ENCODE peak calls at places on chromosomes 4 and X, in five cellular contexts. T is colonic mucosa, I is cardiac muscle cell, B is mammary epithelial cell, N is Peyer's patch. G is an unnamed sample.

GRCh38 chr4:73275318-73275654 is 16.7 kb upstream of the ANKRD17 start:
- DNase-seq in T (no peak), I (no peak), B (no peak), N (no peak), G (no peak)

GRCh38 chrX:24259544-24260240 is 54.2 kb downstream of the SUPT20HL2 start:
- DNase-seq in T (peak), I (peak), B (peak), N (no peak), G (peak)

GRCh38 chr4:169823685-169824084 is 65.9 kb upstream of the HPF1 start:
- DNase-seq in T (no peak), I (peak), B (peak), N (no peak), G (peak)

GRCh38 chr4:52932586-52933482 is 70.7 kb downstream of the RASL11B start:
- DNase-seq in T (no peak), I (no peak), B (no peak), N (no peak), G (no peak)

GRCh38 chr4:128876194-128876593 is 66.7 kb downstream of the JADE1 start:
- DNase-seq in T (no peak), I (no peak), B (no peak), N (no peak), G (no peak)

GRCh38 chrX:17022205-17022604 is 75.7 kb downstream of the REPS2 start:
- DNase-seq in T (no peak), I (peak), B (peak), N (no peak), G (no peak)

GRCh38 chr4:37977471-37978452 is 17.6 kb downstream of the PTTG2 start:
- DNase-seq in T (peak), I (peak), B (peak), N (peak), G (peak)

GRCh38 chrX:39693298-39693697 is 404.5 kb downstream of the BCOR start:
- DNase-seq in T (no peak), I (peak), B (no peak), N (no peak), G (no peak)

GRCh38 chr4:98577956-98578355 is 80.5 kb downstream of the TSPAN5 start:
- DNase-seq in T (no peak), I (no peak), B (no peak), N (no peak), G (no peak)

GRCh38 chrX:13694359-13694758 is 5.4 kb downstream of the RAB9A start:
- DNase-seq in T (no peak), I (no peak), B (no peak), N (no peak), G (no peak)

GRCh38 chr4:115365185-115365584 is 251.8 kb upstream of the NDST4 start:
- DNase-seq in T (no peak), I (no peak), B (no peak), N (no peak), G (no peak)

GRCh38 chrX:82813671-82814078 is 694.4 kb upstream of the POU3F4 start:
- DNase-seq in T (no peak), I (no peak), B (peak), N (no peak), G (no peak)

GRCh38 chr4:145043306-145043705 is 54.7 kb downstream of the ANAPC10 start:
- DNase-seq in T (no peak), I (no peak), B (no peak), N (no peak), G (no peak)

GRCh38 chr4:168440442-168441264 is 39.6 kb downstream of the DDX60L start:
- DNase-seq in T (no peak), I (no peak), B (peak), N (no peak), G (no peak)

GRCh38 chr4:146495277-146495676 is 26.5 kb downstream of the SLC10A7 start:
- DNase-seq in T (no peak), I (no peak), B (peak), N (no peak), G (no peak)

GRCh38 chr4:3346146-3346545 is 53.3 kb downstream of the RGS12 start:
- DNase-seq in T (peak), I (peak), B (peak), N (peak), G (peak)

GRCh38 chr4:168674869-168675268 is 178.0 kb downstream of the PALLD start:
- DNase-seq in T (no peak), I (no peak), B (no peak), N (no peak), G (no peak)

GRCh38 chrX:151745651-151746050 is 11.1 kb downstream of the CNGA2 start:
- DNase-seq in T (no peak), I (no peak), B (no peak), N (no peak), G (no peak)

GRCh38 chr4:3572363-3572762 is 40.1 kb upstream of the LRPAP1 start:
- DNase-seq in T (no peak), I (peak), B (no peak), N (no peak), G (no peak)

GRCh38 chrX:124086411-124086810 is 124.9 kb downstream of the STAG2 start:
- DNase-seq in T (no peak), I (no peak), B (no peak), N (no peak), G (peak)

GRCh38 chr4:22712105-22712504 is 19.4 kb downstream of the GBA3 start:
- DNase-seq in T (no peak), I (no peak), B (no peak), N (no peak), G (no peak)

GRCh38 chr4:99734583-99735322 is 77.1 kb upstream of the C4orf54 start:
- DNase-seq in T (no peak), I (no peak), B (no peak), N (no peak), G (no peak)

GRCh38 chr4:139175647-139176298 is 1.2 kb downstream of the ELF2 start:
- DNase-seq in T (no peak), I (no peak), B (no peak), N (no peak), G (no peak)

GRCh38 chrX:48046846-48047245 is 24.6 kb downstream of the ZNF630 start:
- DNase-seq in T (no peak), I (no peak), B (no peak), N (no peak), G (no peak)

GRCh38 chrX:55008571-55009358 is 8.6 kb downstream of the APEX2 start:
- DNase-seq in T (no peak), I (peak), B (peak), N (no peak), G (no peak)

GRCh38 chr4:153083447-153083921 is 120.8 kb upstream of the TRIM2 start:
- DNase-seq in T (peak), I (peak), B (peak), N (peak), G (peak)

GRCh38 chrX:56281789-56282188 is 49.6 kb downstream of the KLF8 start:
- DNase-seq in T (no peak), I (peak), B (peak), N (no peak), G (peak)

GRCh38 chrX:112844250-112844649 is 3.6 kb upstream of the AMOT start:
- DNase-seq in T (no peak), I (no peak), B (no peak), N (no peak), G (no peak)

GRCh38 chrX:39507617-39508299 is 590.0 kb downstream of the BCOR start:
- DNase-seq in T (no peak), I (no peak), B (no peak), N (no peak), G (no peak)

GRCh38 chrX:30906726-30907125 is 17.7 kb upstream of the TAB3 start:
- DNase-seq in T (no peak), I (no peak), B (peak), N (no peak), G (no peak)

GRCh38 chr4:137000432-137000831 is 531.9 kb downstream of the PCDH18 start:
- DNase-seq in T (no peak), I (no peak), B (no peak), N (no peak), G (no peak)

GRCh38 chr4:115110191-115111166 is 2.9 kb downstream of the NDST4 start:
- DNase-seq in T (no peak), I (peak), B (no peak), N (no peak), G (no peak)

GRCh38 chr4:27096142-27096824 is 235.6 kb downstream of the STIM2 start:
- DNase-seq in T (no peak), I (no peak), B (no peak), N (no peak), G (no peak)

GRCh38 chrX:149275836-149276235 is 229.3 kb downstream of the IDS start:
- DNase-seq in T (no peak), I (no peak), B (no peak), N (no peak), G (no peak)
- H3K4me3 ChIP-seq in T (no peak), I (no peak), B (no peak), N (no peak), G (no peak)

GRCh38 chrX:319579-320125 is 1.1 kb upstream of the GTPBP6 start:
- DNase-seq in T (no peak), I (no peak), B (no peak), N (no peak), G (no peak)

GRCh38 chrX:318739-319578 is at the start of gene GTPBP6:
- DNase-seq in T (peak), I (peak), B (peak), N (peak), G (peak)

GRCh38 chrX:317424-318067 is 1.1 kb downstream of the GTPBP6 start:
- DNase-seq in T (no peak), I (no peak), B (no peak), N (no peak), G (no peak)

GRCh38 chrX:316351-317325 is 2.0 kb downstream of the GTPBP6 start:
- DNase-seq in T (no peak), I (no peak), B (no peak), N (no peak), G (no peak)

DNA sequence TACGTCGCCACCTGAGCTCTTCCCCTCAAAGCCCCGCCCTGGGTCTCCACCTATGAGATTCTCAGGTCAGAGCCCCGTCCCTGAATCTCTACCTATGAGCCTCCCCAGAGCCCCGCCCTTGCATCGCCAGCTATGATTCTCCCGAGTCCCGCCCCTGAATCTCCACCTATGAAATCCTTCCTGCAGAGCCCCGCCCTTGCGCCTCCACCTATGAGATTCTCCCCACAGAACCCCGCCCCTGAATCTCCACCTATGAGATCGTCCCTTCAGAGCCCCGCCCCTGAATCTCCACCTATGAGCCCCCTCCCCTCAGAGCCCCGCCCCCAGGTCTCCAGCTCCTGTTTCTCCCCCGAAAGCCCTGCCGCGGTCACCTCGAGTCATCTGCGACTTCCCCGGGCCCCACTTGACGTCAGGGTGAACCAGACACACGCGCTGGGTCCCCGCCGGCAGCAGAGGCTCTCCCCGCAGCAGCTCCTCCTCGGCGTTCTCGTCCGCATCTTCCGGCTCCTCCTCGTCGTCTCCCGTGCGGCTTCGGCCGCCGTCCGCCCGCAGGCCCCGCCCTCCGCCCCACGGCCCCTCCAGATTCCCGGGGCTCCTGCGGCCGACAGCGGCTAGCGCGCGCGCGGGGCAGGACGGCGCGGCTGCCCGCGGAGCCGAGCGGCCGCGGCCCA is 393 bp downstream of the GTPBP6 start:
- DNase-seq in T (peak), I (peak), B (peak), N (peak), G (peak)
- H3K4me3 ChIP-seq in T (peak), I (peak), B (peak), N (peak), G (no peak)

DNA sequence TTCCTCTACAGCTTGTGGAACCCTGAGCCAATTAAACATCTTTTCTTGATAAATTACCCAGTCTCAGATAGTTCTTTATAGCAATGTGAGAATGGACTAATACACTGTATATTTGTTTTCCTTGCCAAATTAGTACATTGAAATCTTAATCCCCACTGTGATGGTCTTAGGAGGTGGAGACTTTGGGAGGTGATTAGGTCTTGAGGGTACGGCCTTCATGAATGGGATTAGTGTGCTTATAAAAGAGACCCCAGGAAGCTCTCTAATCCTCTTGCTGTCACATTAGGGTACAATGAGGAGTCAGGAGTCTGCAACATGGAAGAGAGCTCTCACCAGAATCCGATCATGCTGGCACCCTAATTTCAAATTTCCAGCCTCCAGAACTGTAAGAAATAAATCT is 86.6 kb downstream of the TIGD2 start:
- DNase-seq in T (no peak), I (no peak), B (no peak), N (no peak), G (no peak)
- H3K4me3 ChIP-seq in T (no peak), I (no peak), B (no peak), N (no peak), G (no peak)

GRCh38 chr4:81137446-81137845 is 77.6 kb downstream of the PRKG2 start:
- DNase-seq in T (no peak), I (no peak), B (no peak), N (no peak), G (no peak)
- H3K4me3 ChIP-seq in T (no peak), I (no peak), B (no peak), N (no peak), G (no peak)

DNA sequence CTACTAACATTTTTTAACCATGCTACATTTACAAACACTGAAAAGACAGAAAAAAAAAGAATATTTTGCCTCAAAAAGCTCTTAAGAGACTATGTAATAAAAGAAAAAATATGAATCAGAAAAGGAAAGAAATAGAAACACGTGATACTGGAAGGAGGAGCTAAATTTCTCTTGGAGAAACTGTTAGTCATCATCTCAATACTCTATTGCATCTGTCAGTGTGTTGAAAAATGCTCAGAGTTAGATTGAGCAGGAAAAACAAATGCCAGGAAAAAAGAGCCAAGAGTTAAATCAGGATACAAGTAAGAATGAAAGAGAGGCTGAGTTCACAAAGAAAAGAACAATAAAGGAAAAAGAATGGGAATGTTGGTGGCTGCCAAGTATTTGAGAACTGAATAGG is 2.6 kb downstream of the RAB28 start:
- DNase-seq in T (no peak), I (no peak), B (peak), N (no peak), G (no peak)
- H3K4me3 ChIP-seq in T (no peak), I (no peak), B (no peak), N (no peak), G (no peak)

GRCh38 chrX:119482041-119482440 is 13.8 kb downstream of the SLC25A5 start:
- DNase-seq in T (no peak), I (no peak), B (no peak), N (no peak), G (no peak)
- H3K4me3 ChIP-seq in T (peak), I (peak), B (peak), N (no peak), G (peak)

GRCh38 chrX:73561791-73562190 is 1.2 kb upstream of the CHIC1 start:
- DNase-seq in T (no peak), I (no peak), B (no peak), N (no peak), G (no peak)

GRCh38 chrX:73562458-73562857 is 539 bp upstream of the CHIC1 start:
- DNase-seq in T (no peak), I (no peak), B (no peak), N (no peak), G (no peak)

GRCh38 chrX:73562986-73563739 is at the start of gene CHIC1:
- DNase-seq in T (peak), I (peak), B (peak), N (peak), G (peak)

DNA sequence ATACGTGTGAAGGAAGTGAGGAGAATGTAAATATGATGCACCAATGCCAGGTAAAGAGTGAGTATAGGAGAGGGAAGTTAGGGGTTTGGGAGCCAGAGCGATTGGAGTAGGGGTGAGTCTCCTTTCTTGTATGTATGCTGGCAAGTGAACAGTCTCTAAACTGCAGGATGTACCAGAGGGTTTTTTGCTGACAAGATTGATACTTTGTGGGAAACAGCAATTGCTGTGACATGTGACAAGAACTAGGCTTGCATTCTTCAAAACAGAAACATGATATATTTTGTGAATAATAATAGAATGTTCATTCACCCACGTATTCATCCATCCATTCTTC is 710 bp downstream of the CHIC1 start:
- DNase-seq in T (no peak), I (no peak), B (no peak), N (no peak), G (peak)
- H3K4me3 ChIP-seq in T (peak), I (peak), B (peak), N (peak), G (peak)

GRCh38 chrX:69507500-69507789 is 3.3 kb downstream of the NALF2 start:
- DNase-seq in T (no peak), I (no peak), B (no peak), N (no peak), G (no peak)

GRCh38 chrX:69504626-69505612 is 793 bp downstream of the NALF2 start:
- DNase-seq in T (no peak), I (peak), B (no peak), N (no peak), G (no peak)

GRCh38 chrX:69508610-69509009 is 4.5 kb downstream of the NALF2 start:
- DNase-seq in T (no peak), I (no peak), B (no peak), N (no peak), G (no peak)

GRCh38 chrX:69505772-69506616 is 1.9 kb downstream of the NALF2 start:
- DNase-seq in T (no peak), I (no peak), B (no peak), N (no peak), G (no peak)

DNA sequence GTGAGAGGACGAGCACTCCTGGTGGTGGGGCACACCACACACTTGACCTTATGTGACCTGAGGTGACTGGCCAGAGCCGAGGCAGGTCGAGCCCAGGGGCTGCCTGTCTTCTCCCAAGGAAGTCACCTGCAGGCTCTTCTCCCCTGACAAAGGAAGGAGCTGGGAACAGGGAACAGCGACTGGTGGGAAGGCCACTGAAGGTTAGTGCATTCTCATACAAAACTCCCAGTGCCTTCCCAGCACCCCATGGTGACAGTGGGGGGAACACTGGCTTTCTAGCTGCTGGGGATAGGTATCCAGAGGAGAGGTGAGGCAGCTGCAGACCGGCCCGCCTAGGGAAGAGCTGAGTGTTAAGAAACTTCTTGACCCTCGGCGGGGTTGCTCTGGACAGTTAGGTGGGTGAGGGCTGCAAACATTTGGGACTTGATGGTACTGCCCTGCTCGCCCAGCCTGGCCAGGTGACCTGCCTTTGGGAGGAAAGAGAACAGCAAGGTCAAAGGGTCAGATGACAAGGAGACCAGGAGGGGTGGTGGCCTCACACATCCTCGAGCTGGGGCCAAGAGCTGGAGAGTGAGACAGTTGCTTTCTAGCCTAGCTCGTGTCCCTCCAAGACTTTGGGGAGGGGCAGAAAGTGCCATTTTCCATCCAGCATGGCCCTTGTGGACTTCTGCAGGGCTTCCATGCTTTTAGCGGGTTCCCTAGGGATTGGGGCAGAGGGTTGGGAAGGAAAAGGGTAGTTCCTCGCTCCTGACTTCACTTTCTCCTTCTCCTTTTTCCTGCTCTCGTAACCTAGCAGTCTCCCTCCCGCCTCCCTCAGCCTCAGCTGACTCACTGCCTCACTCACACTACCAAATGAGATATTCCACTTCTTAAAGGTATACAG is 2.7 kb downstream of the NALF2 start:
- DNase-seq in T (no peak), I (no peak), B (no peak), N (no peak), G (no peak)
- H3K4me3 ChIP-seq in T (no peak), I (no peak), B (no peak), N (no peak), G (no peak)